ENCODE peak calls at places on chromosomes 16 and 17, in eight cellular contexts. P is activated CD8-positive, alpha-beta T cell treated with anti-CD3 and anti-CD28 coated beads for 36 hours; L is left lung; C is activated naive CD8-positive, alpha-beta T cell treated with anti-CD3 and anti-CD28 coated beads, Interleukin-2, amount 10 ng/mL, durations not matched to agents 7 days and 5 days; J is A549; T is Panc1; F is T-cell; G is activated CD8-positive, alpha-beta memory T cell treated with anti-CD3 and anti-CD28 coated beads, Interleukin-2, amount 10 ng/mL, durations not matched to agents 7 days and 5 days. H is an unnamed sample.

GRCh38 chr16:68370921-68371651 is 60.3 kb downstream of the PRMT7 start:
- ATAC-seq in P (peak), L (no peak), C (peak), J (no peak), T (no peak), F (peak), G (peak), H (peak)

GRCh38 chr16:50121278-50121677 is 31.8 kb upstream of the TENT4B start:
- ATAC-seq in P (peak), L (no peak), C (no peak), J (no peak), T (no peak), F (no peak), G (peak), H (peak)

GRCh38 chr17:30290696-30291570 is 811 bp downstream of the BLMH start:
- ATAC-seq in P (peak), L (peak), C (peak), J (peak), T (peak), F (peak), G (peak), H (peak)

GRCh38 chr17:13933597-13934276 is 135.6 kb upstream of the COX10 start:
- ATAC-seq in P (no peak), L (peak), C (no peak), J (no peak), T (no peak), F (no peak), G (no peak), H (no peak)

GRCh38 chr17:51653902-51654301 is 393.6 kb downstream of the UTP18 start:
- ATAC-seq in P (no peak), L (no peak), C (no peak), J (peak), T (no peak), F (no peak), G (no peak), H (no peak)

GRCh38 chr16:12120331-12120981 is 143.9 kb downstream of the SNX29 start:
- ATAC-seq in P (no peak), L (no peak), C (no peak), J (no peak), T (no peak), F (no peak), G (no peak), H (no peak)

GRCh38 chr16:27374231-27374793 is 27.7 kb upstream of the IL21R start:
- ATAC-seq in P (peak), L (peak), C (no peak), J (no peak), T (no peak), F (no peak), G (no peak), H (peak)

GRCh38 chr17:14575349-14575966 is 274.6 kb downstream of the HS3ST3B1 start:
- ATAC-seq in P (no peak), L (peak), C (no peak), J (no peak), T (no peak), F (no peak), G (no peak), H (no peak)

GRCh38 chr16:82761858-82762257 is 135.1 kb downstream of the CDH13 start:
- ATAC-seq in P (no peak), L (peak), C (no peak), J (no peak), T (no peak), F (no peak), G (no peak), H (no peak)

GRCh38 chr17:4959261-4959965 is 8.2 kb downstream of the SPAG7 start:
- ATAC-seq in P (no peak), L (no peak), C (no peak), J (peak), T (no peak), F (no peak), G (no peak), H (no peak)

GRCh38 chr17:17876959-17877547 is 40.3 kb upstream of the SREBF1 start:
- ATAC-seq in P (no peak), L (peak), C (no peak), J (no peak), T (no peak), F (no peak), G (no peak), H (no peak)

GRCh38 chr16:69921125-69921524 is 30.0 kb upstream of the CLEC18A start:
- ATAC-seq in P (no peak), L (no peak), C (no peak), J (no peak), T (no peak), F (no peak), G (no peak), H (no peak)

GRCh38 chr17:44084131-44084538 is 13.6 kb downstream of the G6PC3 start:
- ATAC-seq in P (peak), L (peak), C (peak), J (peak), T (peak), F (no peak), G (no peak), H (peak)

GRCh38 chr16:19179890-19180490 is 11.9 kb downstream of the SYT17 start:
- ATAC-seq in P (peak), L (peak), C (no peak), J (peak), T (peak), F (peak), G (peak), H (peak)

GRCh38 chr17:20091161-20092029 is 82.2 kb downstream of the SPECC1 start:
- ATAC-seq in P (no peak), L (no peak), C (no peak), J (no peak), T (no peak), F (no peak), G (no peak), H (no peak)

GRCh38 chr17:10652984-10653680 is 4.0 kb downstream of the MYH3 start:
- ATAC-seq in P (peak), L (peak), C (peak), J (no peak), T (no peak), F (peak), G (peak), H (no peak)

GRCh38 chr16:66925322-66925840 is at the start of gene RRAD:
- ATAC-seq in P (no peak), L (peak), C (peak), J (no peak), T (peak), F (no peak), G (no peak), H (no peak)

GRCh38 chr17:3730881-3731429 is 7.3 kb downstream of the HASPIN start:
- ATAC-seq in P (no peak), L (no peak), C (no peak), J (no peak), T (no peak), F (no peak), G (no peak), H (no peak)

GRCh38 chr17:37488009-37488604 is 1.6 kb upstream of the DUSP14 start:
- ATAC-seq in P (no peak), L (peak), C (no peak), J (peak), T (peak), F (no peak), G (no peak), H (no peak)